ENCODE peak calls at places on chromosomes 7 and 10, in eight cellular contexts. One of them, this sample, is unnamed.
A peak's percentile ranks its signal among the peaks of the same experiment; 100 is the strongest.

GRCh38 chr7:129780257-129781127 is 169.0 kb downstream of the NRF1 start:
- DNase-seq in IMR-90: no peak
- DNase-seq in DND-41: no peak
- DNase-seq in spleen: peak; percentile 83
- DNase-seq in H7: peak; percentile 99
- DNase-seq in sigmoid colon: no peak
- DNase-seq in endodermal cell: peak; percentile 98
- DNase-seq in adrenal gland: peak; percentile 72
- DNase-seq in this sample: peak; percentile 99

GRCh38 chr10:30231071-30231652 is 117.9 kb downstream of the MTPAP start:
- DNase-seq in IMR-90: no peak
- DNase-seq in DND-41: peak; percentile 28
- DNase-seq in spleen: no peak
- DNase-seq in H7: no peak
- DNase-seq in sigmoid colon: no peak
- DNase-seq in endodermal cell: no peak
- DNase-seq in adrenal gland: no peak
- DNase-seq in this sample: no peak

GRCh38 chr7:138440460-138440859 is 19.6 kb upstream of the TRIM24 start:
- DNase-seq in IMR-90: no peak
- DNase-seq in DND-41: no peak
- DNase-seq in spleen: no peak
- DNase-seq in H7: no peak
- DNase-seq in sigmoid colon: no peak
- DNase-seq in endodermal cell: no peak
- DNase-seq in adrenal gland: no peak
- DNase-seq in this sample: no peak

GRCh38 chr7:159049266-159050025 is 95.2 kb downstream of the VIPR2 start:
- DNase-seq in IMR-90: no peak
- DNase-seq in DND-41: peak; percentile 74
- DNase-seq in spleen: peak; percentile 43
- DNase-seq in H7: peak; percentile 28
- DNase-seq in sigmoid colon: peak; percentile 41
- DNase-seq in endodermal cell: peak; percentile 28
- DNase-seq in adrenal gland: peak; percentile 2
- DNase-seq in this sample: peak; percentile 3

GRCh38 chr10:34654211-34654610 is 160.9 kb downstream of the PARD3 start:
- DNase-seq in IMR-90: no peak
- DNase-seq in DND-41: no peak
- DNase-seq in spleen: no peak
- DNase-seq in H7: no peak
- DNase-seq in sigmoid colon: no peak
- DNase-seq in endodermal cell: peak; percentile 5
- DNase-seq in adrenal gland: no peak
- DNase-seq in this sample: no peak

GRCh38 chr10:112313911-112314310 is 30.7 kb downstream of the TECTB start:
- DNase-seq in IMR-90: no peak
- DNase-seq in DND-41: no peak
- DNase-seq in spleen: no peak
- DNase-seq in H7: no peak
- DNase-seq in sigmoid colon: no peak
- DNase-seq in endodermal cell: no peak
- DNase-seq in adrenal gland: no peak
- DNase-seq in this sample: no peak

GRCh38 chr10:60140681-60141632 is 234.6 kb upstream of the CCDC6 start:
- DNase-seq in IMR-90: peak; percentile 13
- DNase-seq in DND-41: no peak
- DNase-seq in spleen: no peak
- DNase-seq in H7: peak; percentile 44
- DNase-seq in sigmoid colon: peak; percentile 80
- DNase-seq in endodermal cell: peak; percentile 84
- DNase-seq in adrenal gland: peak; percentile 57
- DNase-seq in this sample: peak; percentile 78

GRCh38 chr7:99558306-99559275 is at the start of gene ZNF655:
- DNase-seq in IMR-90: peak; percentile 85
- DNase-seq in DND-41: peak; percentile 96
- DNase-seq in spleen: peak; percentile 97
- DNase-seq in H7: peak; percentile 99
- DNase-seq in sigmoid colon: peak; percentile 97
- DNase-seq in endodermal cell: peak; percentile 99
- DNase-seq in adrenal gland: peak; percentile 97
- DNase-seq in this sample: peak; percentile 86

GRCh38 chr7:57417736-57418135 is 32.2 kb upstream of the ZNF716 start:
- DNase-seq in IMR-90: no peak
- DNase-seq in DND-41: no peak
- DNase-seq in spleen: peak; percentile 43
- DNase-seq in H7: no peak
- DNase-seq in sigmoid colon: peak; percentile 47
- DNase-seq in endodermal cell: no peak
- DNase-seq in adrenal gland: peak; percentile 42
- DNase-seq in this sample: no peak

GRCh38 chr7:100489824-100490223 is 6.1 kb downstream of the NYAP1 start:
- DNase-seq in IMR-90: peak; percentile 96
- DNase-seq in DND-41: peak; percentile 89
- DNase-seq in spleen: no peak
- DNase-seq in H7: peak; percentile 99
- DNase-seq in sigmoid colon: no peak
- DNase-seq in endodermal cell: peak; percentile 89
- DNase-seq in adrenal gland: peak; percentile 95
- DNase-seq in this sample: peak; percentile 94

GRCh38 chr7:22438994-22439393 is 61.0 kb downstream of the STEAP1B start:
- DNase-seq in IMR-90: no peak
- DNase-seq in DND-41: no peak
- DNase-seq in spleen: no peak
- DNase-seq in H7: no peak
- DNase-seq in sigmoid colon: no peak
- DNase-seq in endodermal cell: no peak
- DNase-seq in adrenal gland: no peak
- DNase-seq in this sample: no peak

GRCh38 chr7:15352807-15353206 is 209.0 kb downstream of the AGMO start:
- DNase-seq in IMR-90: no peak
- DNase-seq in DND-41: no peak
- DNase-seq in spleen: no peak
- DNase-seq in H7: no peak
- DNase-seq in sigmoid colon: no peak
- DNase-seq in endodermal cell: no peak
- DNase-seq in adrenal gland: no peak
- DNase-seq in this sample: no peak

GRCh38 chr10:27713906-27714305 is 31.7 kb downstream of the MKX start:
- DNase-seq in IMR-90: no peak
- DNase-seq in DND-41: no peak
- DNase-seq in spleen: no peak
- DNase-seq in H7: no peak
- DNase-seq in sigmoid colon: no peak
- DNase-seq in endodermal cell: no peak
- DNase-seq in adrenal gland: peak; percentile 57
- DNase-seq in this sample: peak; percentile 40

GRCh38 chr7:74013539-74014272 is 14.3 kb upstream of the ELN start:
- DNase-seq in IMR-90: no peak
- DNase-seq in DND-41: no peak
- DNase-seq in spleen: no peak
- DNase-seq in H7: no peak
- DNase-seq in sigmoid colon: no peak
- DNase-seq in endodermal cell: no peak
- DNase-seq in adrenal gland: no peak
- DNase-seq in this sample: no peak

GRCh38 chr10:48895198-48895720 is 44.4 kb downstream of the LRRC18 start:
- DNase-seq in IMR-90: no peak
- DNase-seq in DND-41: no peak
- DNase-seq in spleen: no peak
- DNase-seq in H7: no peak
- DNase-seq in sigmoid colon: no peak
- DNase-seq in endodermal cell: no peak
- DNase-seq in adrenal gland: no peak
- DNase-seq in this sample: no peak

GRCh38 chr10:79137826-79138225 is 69.1 kb downstream of the ZMIZ1 start:
- DNase-seq in IMR-90: peak; percentile 62
- DNase-seq in DND-41: peak; percentile 97
- DNase-seq in spleen: peak; percentile 87
- DNase-seq in H7: peak; percentile 81
- DNase-seq in sigmoid colon: peak; percentile 79
- DNase-seq in endodermal cell: no peak
- DNase-seq in adrenal gland: no peak
- DNase-seq in this sample: no peak

GRCh38 chr10:5501976-5502902 is 2.9 kb upstream of the CALML5 start:
- DNase-seq in IMR-90: peak; percentile 6
- DNase-seq in DND-41: no peak
- DNase-seq in spleen: no peak
- DNase-seq in H7: no peak
- DNase-seq in sigmoid colon: peak; percentile 57
- DNase-seq in endodermal cell: no peak
- DNase-seq in adrenal gland: no peak
- DNase-seq in this sample: no peak

GRCh38 chr7:25180946-25181345 is 47.3 kb downstream of the NPVF start:
- DNase-seq in IMR-90: no peak
- DNase-seq in DND-41: no peak
- DNase-seq in spleen: no peak
- DNase-seq in H7: no peak
- DNase-seq in sigmoid colon: no peak
- DNase-seq in endodermal cell: peak; percentile 61
- DNase-seq in adrenal gland: no peak
- DNase-seq in this sample: no peak

GRCh38 chr10:110756886-110757285 is 112.8 kb downstream of the RBM20 start:
- DNase-seq in IMR-90: no peak
- DNase-seq in DND-41: no peak
- DNase-seq in spleen: no peak
- DNase-seq in H7: no peak
- DNase-seq in sigmoid colon: no peak
- DNase-seq in endodermal cell: no peak
- DNase-seq in adrenal gland: no peak
- DNase-seq in this sample: no peak

GRCh38 chr7:142868881-142869415 is 14.1 kb downstream of the EPHB6 start:
- DNase-seq in IMR-90: no peak
- DNase-seq in DND-41: no peak
- DNase-seq in spleen: no peak
- DNase-seq in H7: no peak
- DNase-seq in sigmoid colon: no peak
- DNase-seq in endodermal cell: peak; percentile 33
- DNase-seq in adrenal gland: peak; percentile 20
- DNase-seq in this sample: no peak

GRCh38 chr10:88110822-88111221 is 247.4 kb downstream of the PTEN start:
- DNase-seq in IMR-90: peak; percentile 31
- DNase-seq in DND-41: no peak
- DNase-seq in spleen: no peak
- DNase-seq in H7: no peak
- DNase-seq in sigmoid colon: no peak
- DNase-seq in endodermal cell: no peak
- DNase-seq in adrenal gland: no peak
- DNase-seq in this sample: no peak

GRCh38 chr7:153943428-153944370 is 108.5 kb upstream of the DPP6 start:
- DNase-seq in IMR-90: no peak
- DNase-seq in DND-41: no peak
- DNase-seq in spleen: no peak
- DNase-seq in H7: no peak
- DNase-seq in sigmoid colon: no peak
- DNase-seq in endodermal cell: peak; percentile 62
- DNase-seq in adrenal gland: peak; percentile 48
- DNase-seq in this sample: no peak

GRCh38 chr7:130140551-130141160 is 64.5 kb downstream of the TMEM209 start:
- DNase-seq in IMR-90: no peak
- DNase-seq in DND-41: no peak
- DNase-seq in spleen: peak; percentile 81
- DNase-seq in H7: peak; percentile 82
- DNase-seq in sigmoid colon: no peak
- DNase-seq in endodermal cell: peak; percentile 73
- DNase-seq in adrenal gland: peak; percentile 35
- DNase-seq in this sample: no peak

GRCh38 chr7:36038063-36038721 is 114.9 kb upstream of the EEPD1 start:
- DNase-seq in IMR-90: no peak
- DNase-seq in DND-41: no peak
- DNase-seq in spleen: no peak
- DNase-seq in H7: no peak
- DNase-seq in sigmoid colon: no peak
- DNase-seq in endodermal cell: no peak
- DNase-seq in adrenal gland: no peak
- DNase-seq in this sample: no peak
- H3K4me3 ChIP-seq in IMR-90: no peak overlapping the region
- H3K4me3 ChIP-seq in DND-41: no peak overlapping the region
- H3K4me3 ChIP-seq in spleen: no peak overlapping the region
- H3K4me3 ChIP-seq in H7: no peak overlapping the region
- H3K4me3 ChIP-seq in sigmoid colon: no peak overlapping the region
- H3K4me3 ChIP-seq in endodermal cell: no peak overlapping the region
- H3K4me3 ChIP-seq in adrenal gland: no peak overlapping the region
- H3K4me3 ChIP-seq in this sample: no peak overlapping the region

GRCh38 chr7:134434701-134435100 is 24.2 kb downstream of the AKR1B1 start:
- DNase-seq in IMR-90: no peak
- DNase-seq in DND-41: no peak
- DNase-seq in spleen: no peak
- DNase-seq in H7: no peak
- DNase-seq in sigmoid colon: no peak
- DNase-seq in endodermal cell: peak; percentile 26
- DNase-seq in adrenal gland: no peak
- DNase-seq in this sample: no peak
- H3K4me3 ChIP-seq in IMR-90: no peak overlapping the region
- H3K4me3 ChIP-seq in DND-41: no peak overlapping the region
- H3K4me3 ChIP-seq in spleen: no peak overlapping the region
- H3K4me3 ChIP-seq in H7: no peak overlapping the region
- H3K4me3 ChIP-seq in sigmoid colon: no peak overlapping the region
- H3K4me3 ChIP-seq in endodermal cell: no peak overlapping the region
- H3K4me3 ChIP-seq in adrenal gland: no peak overlapping the region
- H3K4me3 ChIP-seq in this sample: no peak overlapping the region

GRCh38 chr10:26334232-26334931 is 103.8 kb upstream of the APBB1IP start:
- DNase-seq in IMR-90: no peak
- DNase-seq in DND-41: no peak
- DNase-seq in spleen: no peak
- DNase-seq in H7: no peak
- DNase-seq in sigmoid colon: no peak
- DNase-seq in endodermal cell: no peak
- DNase-seq in adrenal gland: no peak
- DNase-seq in this sample: no peak

GRCh38 chr10:26334932-26335573 is 103.1 kb upstream of the APBB1IP start:
- DNase-seq in IMR-90: peak; percentile 6
- DNase-seq in DND-41: peak; percentile 70
- DNase-seq in spleen: peak; percentile 83
- DNase-seq in H7: peak; percentile 62
- DNase-seq in sigmoid colon: peak; percentile 65
- DNase-seq in endodermal cell: peak; percentile 88
- DNase-seq in adrenal gland: peak; percentile 67
- DNase-seq in this sample: peak; percentile 66

GRCh38 chr10:26336979-26337378 is 101.2 kb upstream of the APBB1IP start:
- DNase-seq in IMR-90: no peak
- DNase-seq in DND-41: no peak
- DNase-seq in spleen: no peak
- DNase-seq in H7: no peak
- DNase-seq in sigmoid colon: no peak
- DNase-seq in endodermal cell: no peak
- DNase-seq in adrenal gland: no peak
- DNase-seq in this sample: no peak

GRCh38 chr10:26331376-26331775 is 106.8 kb upstream of the APBB1IP start:
- DNase-seq in IMR-90: no peak
- DNase-seq in DND-41: no peak
- DNase-seq in spleen: no peak
- DNase-seq in H7: no peak
- DNase-seq in sigmoid colon: no peak
- DNase-seq in endodermal cell: no peak
- DNase-seq in adrenal gland: no peak
- DNase-seq in this sample: no peak

GRCh38 chr10:26335574-26336093 is 102.5 kb upstream of the APBB1IP start:
- DNase-seq in IMR-90: no peak
- DNase-seq in DND-41: no peak
- DNase-seq in spleen: no peak
- DNase-seq in H7: no peak
- DNase-seq in sigmoid colon: no peak
- DNase-seq in endodermal cell: no peak
- DNase-seq in adrenal gland: no peak
- DNase-seq in this sample: no peak
- H3K4me3 ChIP-seq in IMR-90: no peak overlapping the region
- H3K4me3 ChIP-seq in DND-41: no peak overlapping the region
- H3K4me3 ChIP-seq in spleen: peak overlapping the region; percentile 37
- H3K4me3 ChIP-seq in H7: no peak overlapping the region
- H3K4me3 ChIP-seq in sigmoid colon: no peak overlapping the region
- H3K4me3 ChIP-seq in endodermal cell: no peak overlapping the region
- H3K4me3 ChIP-seq in adrenal gland: peak overlapping the region; percentile 28
- H3K4me3 ChIP-seq in this sample: no peak overlapping the region

GRCh38 chr10:11758527-11759236 is 16.5 kb downstream of the ECHDC3 start:
- DNase-seq in IMR-90: no peak
- DNase-seq in DND-41: no peak
- DNase-seq in spleen: no peak
- DNase-seq in H7: no peak
- DNase-seq in sigmoid colon: no peak
- DNase-seq in endodermal cell: no peak
- DNase-seq in adrenal gland: no peak
- DNase-seq in this sample: no peak
- H3K4me3 ChIP-seq in IMR-90: no peak overlapping the region
- H3K4me3 ChIP-seq in DND-41: no peak overlapping the region
- H3K4me3 ChIP-seq in spleen: no peak overlapping the region
- H3K4me3 ChIP-seq in H7: no peak overlapping the region
- H3K4me3 ChIP-seq in sigmoid colon: no peak overlapping the region
- H3K4me3 ChIP-seq in endodermal cell: no peak overlapping the region
- H3K4me3 ChIP-seq in adrenal gland: no peak overlapping the region
- H3K4me3 ChIP-seq in this sample: no peak overlapping the region

This sample was measured in HAP-1.